ENCODE peak calls at places on chromosomes 6 and 20, in eight cellular contexts. X is heart right ventricle, U is tibial artery, Y is NCI-H1694, G is choroid plexus epithelial cell, B is activated B cell treated with CpG ODN at 0.5 μM for 24 hours, T is GM23248, S is mammary epithelial cell. A is an unnamed sample.

GRCh38 chr6:55696041-55696440 is 117.0 kb upstream of the HMGCLL1 start:
- DNase-seq in Y (no peak), T (no peak), B (no peak), X (no peak), U (no peak), S (no peak), G (no peak), A (no peak)

GRCh38 chr6:104711371-104711770 is 148.3 kb downstream of the HACE1 start:
- DNase-seq in Y (no peak), X (no peak), G (peak), S (peak), U (no peak), B (no peak), T (peak), A (no peak)

GRCh38 chr6:5238336-5238735 is 22.4 kb downstream of the LYRM4 start:
- DNase-seq in B (no peak), Y (no peak), S (no peak), T (no peak), U (no peak), G (no peak), X (no peak), A (no peak)

GRCh38 chr6:168683621-168684020 is 242.6 kb downstream of the SMOC2 start:
- DNase-seq in Y (no peak), T (no peak), B (no peak), G (no peak), X (no peak), U (no peak), S (no peak), A (peak)

GRCh38 chr6:23413327-23414203 is 712.5 kb upstream of the NRSN1 start:
- DNase-seq in X (no peak), B (no peak), G (peak), S (no peak), U (no peak), T (peak), Y (no peak), A (no peak)

GRCh38 chr6:146339716-146340115 is 203.9 kb upstream of the RAB32 start:
- DNase-seq in B (no peak), X (no peak), T (no peak), U (no peak), Y (no peak), S (no peak), G (peak), A (no peak)

GRCh38 chr6:11888725-11889124 is 110.1 kb upstream of the ADTRP start:
- DNase-seq in U (no peak), T (no peak), B (no peak), S (no peak), X (no peak), Y (no peak), G (no peak), A (no peak)

GRCh38 chr6:153003294-153003645 is 761 bp upstream of the MTRF1L start:
- DNase-seq in T (peak), B (no peak), U (no peak), G (peak), X (peak), S (peak), Y (no peak), A (no peak)

GRCh38 chr6:142377112-142377848 is 75.5 kb downstream of the ADGRG6 start:
- DNase-seq in G (peak), X (no peak), S (peak), B (no peak), T (no peak), Y (no peak), U (no peak), A (no peak)

GRCh38 chr20:52945268-52945667 is 26.9 kb upstream of the TSHZ2 start:
- DNase-seq in B (no peak), T (no peak), X (no peak), U (no peak), S (no peak), G (no peak), Y (no peak), A (no peak)

GRCh38 chr6:114272582-114272981 is 70.2 kb downstream of the HS3ST5 start:
- DNase-seq in T (no peak), G (no peak), U (no peak), S (no peak), X (no peak), Y (no peak), B (no peak), A (no peak)

A was measured in head of caudate nucleus.